ENCODE peak calls at places on chromosome 20, in seven cellular contexts. Q, I, S, Y, L, H and W are unnamed samples.

GRCh38 chr20:24863356-24863755 is 85.7 kb upstream of the CST7 start:
- DNase-seq in Y (no peak), S (no peak), H (peak), L (no peak), I (peak), Q (peak), W (no peak)

GRCh38 chr20:11429168-11429567 is 488.5 kb upstream of the BTBD3 start:
- DNase-seq in Q (no peak), Y (no peak), L (no peak), H (no peak), S (no peak), I (no peak), W (no peak)

GRCh38 chr20:19815553-19815991 is 57.5 kb downstream of the RIN2 start:
- DNase-seq in S (no peak), L (no peak), Y (no peak), I (peak), Q (peak), H (peak), W (peak)

GRCh38 chr20:59157064-59157463 is 6.6 kb upstream of the ZNF831 start:
- DNase-seq in Q (no peak), H (no peak), L (no peak), Y (no peak), S (no peak), I (no peak), W (no peak)

GRCh38 chr20:59850018-59850641 is 83.3 kb downstream of the SYCP2 start:
- DNase-seq in Y (no peak), S (peak), I (peak), H (no peak), L (no peak), Q (peak), W (no peak)

GRCh38 chr20:22575087-22575721 is 9.2 kb downstream of the FOXA2 start:
- DNase-seq in S (no peak), H (no peak), Y (no peak), I (no peak), L (no peak), Q (no peak), W (no peak)

GRCh38 chr20:50323209-50323608 is 132.6 kb downstream of the CEBPB start:
- DNase-seq in S (no peak), Q (no peak), I (peak), L (peak), Y (no peak), H (no peak), W (no peak)

GRCh38 chr20:39878809-39879208 is 810.2 kb downstream of the MAFB start:
- DNase-seq in L (no peak), I (peak), Q (no peak), S (no peak), Y (no peak), H (no peak), W (no peak)

GRCh38 chr20:56839791-56840190 is 210.7 kb downstream of the TFAP2C start:
- DNase-seq in Y (no peak), Q (no peak), H (no peak), I (peak), S (no peak), L (no peak), W (no peak)

GRCh38 chr20:46119547-46119946 is 1.4 kb downstream of the CD40 start:
- DNase-seq in L (no peak), Y (no peak), H (no peak), I (no peak), S (no peak), Q (no peak), W (no peak)
- H3K4me3 ChIP-seq in L (peak), Y (no peak), H (no peak), I (no peak), S (no peak), Q (no peak), W (no peak)

GRCh38 chr20:36860339-36860738 is 15.6 kb upstream of the TLDC2 start:
- DNase-seq in S (no peak), I (peak), H (no peak), L (no peak), Q (no peak), Y (no peak), W (no peak)
- H3K4me3 ChIP-seq in S (no peak), I (peak), H (no peak), L (no peak), Q (peak), Y (no peak), W (no peak)

GRCh38 chr20:32385541-32385940 is 27.4 kb downstream of the ASXL1 start:
- DNase-seq in Q (peak), H (no peak), I (no peak), Y (no peak), S (no peak), L (no peak), W (no peak)
- H3K4me3 ChIP-seq in Q (peak), H (no peak), I (no peak), Y (no peak), S (no peak), L (no peak), W (no peak)

GRCh38 chr20:8602389-8603116 is 466.3 kb upstream of the PLCB4 start:
- DNase-seq in Y (no peak), I (no peak), S (no peak), L (no peak), Q (peak), H (no peak), W (no peak)
- H3K4me3 ChIP-seq in Y (no peak), I (no peak), S (no peak), L (peak), Q (no peak), H (no peak), W (no peak)

DNA sequence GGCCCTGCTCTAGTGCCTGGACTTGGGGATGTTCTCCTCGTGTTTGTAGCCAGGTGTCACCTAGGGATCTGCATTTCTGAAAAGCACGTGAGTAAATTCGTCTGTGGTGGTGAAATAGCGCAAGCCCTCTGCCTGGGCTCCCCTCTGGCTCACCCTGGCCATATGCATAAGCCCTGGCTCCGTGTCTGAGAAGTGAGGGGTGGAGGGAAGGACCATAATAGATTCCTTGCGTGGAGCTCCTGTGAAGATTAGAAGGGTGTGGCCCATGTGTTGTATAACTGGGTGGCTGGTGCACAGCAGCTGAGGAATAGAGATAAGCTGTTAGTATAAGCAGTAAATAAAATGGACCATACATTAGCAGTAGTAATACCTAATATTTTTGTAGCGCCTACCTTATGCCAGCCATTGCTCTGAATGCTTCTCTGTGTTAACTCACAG is 4.8 kb downstream of the BCAS1 start:
- DNase-seq in Y (no peak), Q (no peak), S (no peak), I (no peak), L (no peak), H (no peak), W (no peak)
- H3K4me3 ChIP-seq in Y (no peak), Q (no peak), S (no peak), I (no peak), L (no peak), H (no peak), W (no peak)

GRCh38 chr20:35448788-35449373 is 6.5 kb upstream of the CEP250 start:
- DNase-seq in Q (no peak), I (no peak), Y (no peak), S (no peak), L (no peak), H (no peak), W (no peak)

GRCh38 chr20:35444226-35444625 is 6.2 kb upstream of the GDF5 start:
- DNase-seq in I (no peak), Y (no peak), Q (no peak), L (no peak), H (no peak), S (no peak), W (no peak)

GRCh38 chr20:35451295-35451694 is 4.1 kb upstream of the CEP250 start:
- DNase-seq in Q (no peak), I (no peak), Y (peak), S (no peak), H (no peak), L (no peak), W (no peak)

GRCh38 chr20:35446356-35447078 is 8.5 kb upstream of the GDF5 start:
- DNase-seq in L (no peak), Y (no peak), I (no peak), Q (no peak), H (no peak), S (no peak), W (no peak)

GRCh38 chr20:35447082-35447789 is 8.2 kb upstream of the CEP250 start:
- DNase-seq in Y (peak), H (no peak), L (peak), I (peak), S (peak), Q (peak), W (peak)
- H3K4me3 ChIP-seq in Y (peak), H (no peak), L (peak), I (peak), S (peak), Q (peak), W (peak)

DNA sequence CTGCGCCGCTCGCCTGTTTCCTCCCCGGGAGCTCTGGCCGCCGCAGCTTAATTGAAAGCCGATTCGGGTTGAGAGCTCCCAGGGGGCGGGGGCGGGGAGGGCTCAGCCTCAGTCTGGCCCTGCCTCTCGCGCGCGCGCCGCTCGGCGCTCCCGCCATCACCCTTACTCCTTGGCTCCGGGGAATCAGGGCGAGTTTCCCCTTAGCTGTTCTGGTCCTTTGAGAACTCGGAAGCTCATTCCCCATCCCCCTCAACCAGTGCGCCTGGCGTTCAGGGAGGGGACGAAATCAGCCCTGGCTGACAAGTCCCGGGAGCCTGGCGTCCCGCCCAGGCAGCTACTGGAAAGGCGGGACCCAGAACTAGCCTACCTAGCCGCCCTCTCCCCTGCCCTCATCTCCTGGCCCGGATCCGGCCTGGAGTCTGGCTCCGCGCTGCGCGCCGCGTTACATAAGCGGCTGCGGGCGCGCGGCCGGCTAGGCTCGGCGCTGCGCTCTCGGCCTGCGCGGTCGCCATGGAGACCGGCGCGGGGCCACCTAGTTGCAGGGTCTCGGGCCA is 2.8 kb downstream of the SLC12A5 start:
- DNase-seq in Q (no peak), S (no peak), H (no peak), Y (no peak), I (peak), L (no peak), W (no peak)
- H3K4me3 ChIP-seq in Q (no peak), S (no peak), H (peak), Y (no peak), I (no peak), L (no peak), W (peak)

GRCh38 chr20:48340915-48341314 is 486.9 kb downstream of the PREX1 start:
- DNase-seq in Y (no peak), S (no peak), H (no peak), I (no peak), Q (no peak), L (no peak), W (no peak)

GRCh38 chr20:48339147-48339985 is 488.4 kb downstream of the PREX1 start:
- DNase-seq in S (no peak), I (peak), Y (peak), H (peak), Q (peak), L (no peak), W (peak)

GRCh38 chr20:48339986-48340884 is 487.6 kb downstream of the PREX1 start:
- DNase-seq in Y (no peak), I (no peak), S (no peak), H (no peak), Q (no peak), L (no peak), W (no peak)

GRCh38 chr20:48336647-48337046 is 491.2 kb downstream of the PREX1 start:
- DNase-seq in L (no peak), Q (no peak), H (no peak), Y (no peak), S (no peak), I (no peak), W (no peak)

GRCh38 chr20:48338717-48339116 is 489.1 kb downstream of the PREX1 start:
- DNase-seq in Q (peak), S (no peak), H (peak), L (no peak), Y (no peak), I (peak), W (no peak)
- H3K4me3 ChIP-seq in Q (peak), S (no peak), H (no peak), L (no peak), Y (no peak), I (no peak), W (no peak)

DNA sequence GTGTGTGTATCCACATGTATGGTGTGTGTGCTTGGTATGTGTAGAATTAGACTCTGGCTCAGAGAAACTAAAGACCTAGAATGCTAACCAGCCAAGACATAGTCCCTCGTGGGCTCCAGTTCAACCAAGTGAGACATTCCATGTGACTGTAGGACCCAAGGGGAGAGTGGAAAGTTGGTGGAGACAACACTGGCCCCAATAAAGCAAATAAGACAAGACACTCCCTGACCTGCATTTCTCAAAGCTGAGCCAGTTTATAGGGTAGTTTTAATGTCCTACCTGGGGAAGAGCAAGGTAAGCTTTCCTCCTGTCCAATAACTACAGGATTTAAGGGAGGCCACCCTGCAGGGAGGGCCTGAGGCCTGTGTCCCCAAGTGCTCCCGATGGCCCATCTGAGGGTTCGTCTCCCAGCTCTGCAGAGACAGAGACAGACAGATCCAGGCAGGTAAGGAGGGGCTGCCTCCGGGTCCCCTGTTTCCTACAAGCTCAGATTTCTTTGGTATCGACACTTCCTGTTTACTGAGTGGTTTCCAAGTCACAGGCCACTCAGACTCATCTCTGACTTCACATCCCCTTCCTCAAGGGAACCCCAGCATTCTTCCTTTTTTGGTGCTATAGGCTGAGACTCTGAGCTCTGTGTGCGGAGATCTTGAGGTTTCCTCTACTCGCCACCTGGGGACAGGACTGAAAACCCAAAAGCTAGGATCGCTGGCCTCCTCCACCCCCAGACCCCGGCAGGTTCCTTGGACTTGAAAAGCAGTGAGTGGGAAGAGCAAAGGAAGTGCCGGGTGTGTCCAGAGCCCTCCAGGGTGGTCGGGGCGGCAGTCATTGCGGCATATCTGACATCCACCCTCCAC is 92.4 kb downstream of the PRND start:
- DNase-seq in H (no peak), L (no peak), I (no peak), S (peak), Q (no peak), Y (no peak), W (no peak)
- H3K4me3 ChIP-seq in H (no peak), L (peak), I (no peak), S (peak), Q (no peak), Y (no peak), W (no peak)